ENCODE peak calls at places on chromosomes 4 and X, in nine cellular contexts. Z, G, S, C, V, P, U, Q and B are unnamed samples.

GRCh38 chr4:102620697-102621497 is 119.7 kb downstream of the NFKB1 start:
- DNase-seq in Z (peak; percentile 76), G (peak; percentile 33), S (peak; percentile 76), C (peak; percentile 78), V (peak; percentile 84), P (peak; percentile 59), U (peak; percentile 76), Q (peak; percentile 20), B (peak; percentile 59)

GRCh38 chr4:8506373-8507250 is 66.0 kb downstream of the TRMT44 start:
- DNase-seq in Z (no peak), G (no peak), S (peak; percentile 32), C (no peak), V (peak; percentile 96), P (peak; percentile 53), U (no peak), Q (peak; percentile 77), B (no peak)

GRCh38 chr4:43990968-43991367 is 457.6 kb downstream of the KCTD8 start:
- DNase-seq in Z (no peak), G (no peak), S (no peak), C (no peak), V (no peak), P (no peak), U (no peak), Q (no peak), B (no peak)

GRCh38 chr4:16794816-16795445 is 103.5 kb downstream of the LDB2 start:
- DNase-seq in Z (peak; percentile 34), G (peak; percentile 45), S (peak; percentile 75), C (peak; percentile 45), V (peak; percentile 70), P (peak; percentile 93), U (peak; percentile 21), Q (peak; percentile 77), B (peak; percentile 37)

GRCh38 chr4:138925495-138925894 is 90.1 kb upstream of the NOCT start:
- DNase-seq in Z (no peak), G (no peak), S (no peak), C (no peak), V (no peak), P (no peak), U (no peak), Q (no peak), B (no peak)

GRCh38 chrX:131306602-131307001 is 17.5 kb upstream of the IGSF1 start:
- DNase-seq in Z (no peak), G (no peak), S (no peak), C (no peak), V (no peak), P (no peak), U (no peak), Q (no peak), B (no peak)

GRCh38 chr4:113050837-113051236 is 1.4 kb downstream of the ANK2 start:
- DNase-seq in Z (no peak), G (no peak), S (no peak), C (no peak), V (no peak), P (no peak), U (no peak), Q (no peak), B (no peak)

GRCh38 chrX:136030357-136031225 is 45.4 kb downstream of the SLC9A6 start:
- DNase-seq in Z (no peak), G (no peak), S (no peak), C (no peak), V (peak; percentile 79), P (no peak), U (peak; percentile 65), Q (no peak), B (no peak)

GRCh38 chr4:56874166-56874565 is 33.5 kb upstream of the REST start:
- DNase-seq in Z (no peak), G (no peak), S (no peak), C (peak; percentile 55), V (no peak), P (peak; percentile 71), U (no peak), Q (peak; percentile 39), B (no peak)

GRCh38 chr4:108794136-108794535 is 31.3 kb upstream of the ETNPPL start:
- DNase-seq in Z (no peak), G (no peak), S (no peak), C (no peak), V (peak; percentile 61), P (no peak), U (no peak), Q (no peak), B (no peak)

GRCh38 chrX:39309721-39310152 is 508.5 kb downstream of the MID1IP1 start:
- DNase-seq in Z (no peak), G (peak; percentile 14), S (peak; percentile 31), C (no peak), V (no peak), P (no peak), U (no peak), Q (no peak), B (no peak)
- TF ChIP-seq EZH2phosphoT487 in Z (no peak), G (no peak), S (no peak), C (no peak), V (no peak), P (no peak), U (no peak), Q (no peak), B (no peak)

DNA sequence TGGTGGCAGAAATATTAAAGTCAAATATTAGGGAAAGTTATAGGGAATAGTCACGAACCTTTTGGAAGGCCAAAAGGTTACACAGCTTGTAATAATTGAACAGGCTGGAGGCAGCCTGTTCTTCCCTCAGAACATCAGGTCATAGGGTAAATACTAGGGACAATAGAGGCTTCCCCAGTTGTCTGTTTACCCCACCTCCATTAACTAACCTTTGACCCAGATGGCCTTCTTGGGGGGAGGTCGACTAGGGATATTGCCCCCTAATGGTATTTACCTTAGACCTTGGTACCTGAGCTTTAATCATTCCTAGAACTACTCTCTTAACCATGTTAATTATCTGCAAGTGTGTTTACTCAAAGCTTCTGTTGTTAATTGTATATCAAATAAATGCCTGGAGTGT is 26.0 kb downstream of the C4orf17 start:
- DNase-seq in Z (no peak), G (no peak), S (no peak), C (no peak), V (no peak), P (no peak), U (no peak), Q (no peak), B (no peak)
- TF ChIP-seq EZH2phosphoT487 in Z (no peak), G (no peak), S (no peak), C (no peak), V (no peak), P (no peak), U (no peak), Q (no peak), B (no peak)

DNA sequence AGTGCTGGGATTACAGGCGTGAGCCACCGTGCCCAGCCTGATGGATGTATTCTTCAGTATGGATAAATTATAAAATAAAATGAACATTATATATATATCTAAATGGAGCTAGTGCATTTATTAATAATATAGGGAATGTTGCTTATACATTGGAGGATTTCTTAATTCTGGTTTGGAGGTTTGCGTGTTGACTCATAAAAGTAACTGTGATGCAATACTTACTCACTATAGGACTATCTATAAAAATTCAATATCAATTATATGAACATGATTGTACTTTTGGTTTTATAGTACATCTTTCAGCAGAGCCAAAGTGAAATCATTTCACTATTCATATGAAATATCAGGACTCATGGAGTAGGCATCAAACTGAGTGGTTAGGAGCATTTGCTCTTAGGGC is 3.2 kb upstream of the AREG start:
- DNase-seq in Z (no peak), G (no peak), S (no peak), C (peak; percentile 69), V (no peak), P (no peak), U (no peak), Q (no peak), B (no peak)
- TF ChIP-seq EZH2phosphoT487 in Z (no peak), G (no peak), S (no peak), C (no peak), V (no peak), P (no peak), U (no peak), Q (no peak), B (no peak)

GRCh38 chrX:20595928-20596550 is 329.3 kb upstream of the RPS6KA3 start:
- DNase-seq in Z (no peak), G (no peak), S (peak; percentile 13), C (peak; percentile 72), V (peak; percentile 70), P (peak; percentile 0), U (no peak), Q (no peak), B (no peak)
- TF ChIP-seq EZH2phosphoT487 in Z (no peak), G (no peak), S (no peak), C (no peak), V (no peak), P (no peak), U (no peak), Q (no peak), B (no peak)

DNA sequence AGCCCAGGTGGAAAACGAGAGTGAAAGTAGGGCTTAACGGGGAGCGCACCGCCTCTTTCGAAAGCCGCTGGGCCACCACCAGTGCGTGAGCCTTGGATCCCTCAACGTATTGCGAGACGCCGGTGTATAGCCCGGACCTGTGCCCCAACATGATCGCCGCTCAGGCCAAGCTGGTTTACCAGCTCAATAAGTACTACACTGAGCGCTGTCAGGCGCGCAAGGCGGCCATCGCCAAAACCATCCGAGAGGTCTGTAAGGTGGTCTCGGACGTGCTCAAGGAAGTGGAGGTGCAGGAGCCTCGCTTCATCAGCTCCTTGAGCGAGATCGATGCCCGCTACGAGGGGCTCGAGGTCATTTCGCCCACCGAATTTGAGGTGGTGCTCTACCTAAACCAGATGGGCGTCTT is 933 bp downstream of the MAB21L2 start:
- DNase-seq in Z (no peak), G (peak; percentile 48), S (peak; percentile 38), C (no peak), V (no peak), P (peak; percentile 69), U (no peak), Q (peak; percentile 72), B (no peak)
- TF ChIP-seq EZH2phosphoT487 in Z (no peak), G (no peak), S (no peak), C (no peak), V (no peak), P (no peak), U (no peak), Q (no peak), B (no peak)

DNA sequence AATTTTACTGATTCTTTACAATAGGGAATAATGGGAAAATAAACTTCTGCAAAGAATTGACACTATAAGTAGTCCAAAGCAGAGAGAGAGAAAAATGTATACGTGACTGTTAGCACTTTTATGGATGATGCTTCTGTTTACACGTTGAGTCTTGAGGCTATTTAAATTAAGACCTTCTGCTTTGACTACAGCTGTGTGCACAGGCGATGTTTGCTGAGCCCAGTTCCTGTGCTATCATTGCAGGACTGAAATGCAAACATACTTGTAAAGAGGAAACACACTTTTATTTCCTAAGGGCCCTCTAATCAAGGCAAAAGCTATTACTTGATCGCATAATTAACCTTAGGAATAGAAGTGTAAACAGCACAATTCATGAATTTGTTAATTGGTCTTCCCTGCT is 227.0 kb downstream of the FBXW7 start:
- DNase-seq in Z (no peak), G (peak; percentile 21), S (no peak), C (peak; percentile 57), V (no peak), P (no peak), U (no peak), Q (no peak), B (no peak)
- TF ChIP-seq EZH2phosphoT487 in Z (no peak), G (no peak), S (no peak), C (no peak), V (no peak), P (no peak), U (no peak), Q (no peak), B (no peak)